ENCODE peak calls at places on chromosomes 12 and 14, in seven cellular contexts. One of them, this sample, is unnamed.

GRCh38 chr14:88882236-88882635 is 57.8 kb downstream of the TTC8 start:
- DNase-seq in neural progenitor cell: no peak
- DNase-seq in HCT116: no peak
- DNase-seq in MM.1S: no peak
- DNase-seq in PC-3: no peak
- DNase-seq in OCI-LY7: no peak
- DNase-seq in hepatocyte: no peak
- DNase-seq in this sample: no peak

GRCh38 chr14:100375273-100375962 is 52.3 kb downstream of the SLC25A47 start:
- DNase-seq in OCI-LY7: peak; percentile 63
- DNase-seq in neural progenitor cell: no peak
- DNase-seq in MM.1S: no peak
- DNase-seq in PC-3: peak; percentile 44
- DNase-seq in HCT116: peak; percentile 52
- DNase-seq in hepatocyte: peak; percentile 79
- DNase-seq in this sample: peak; percentile 96

GRCh38 chr12:43696154-43696553 is 62.4 kb downstream of the PUS7L start:
- DNase-seq in HCT116: no peak
- DNase-seq in PC-3: no peak
- DNase-seq in OCI-LY7: no peak
- DNase-seq in MM.1S: no peak
- DNase-seq in hepatocyte: no peak
- DNase-seq in neural progenitor cell: no peak
- DNase-seq in this sample: no peak

GRCh38 chr14:93114068-93114710 is 1.5 kb downstream of the ITPK1 start:
- DNase-seq in MM.1S: no peak
- DNase-seq in HCT116: no peak
- DNase-seq in OCI-LY7: peak; percentile 23
- DNase-seq in PC-3: peak; percentile 15
- DNase-seq in neural progenitor cell: peak; percentile 26
- DNase-seq in hepatocyte: peak; percentile 11
- DNase-seq in this sample: peak; percentile 32

GRCh38 chr12:113658030-113658655 is 186.5 kb upstream of the LHX5 start:
- DNase-seq in hepatocyte: no peak
- DNase-seq in neural progenitor cell: no peak
- DNase-seq in HCT116: no peak
- DNase-seq in OCI-LY7: no peak
- DNase-seq in MM.1S: no peak
- DNase-seq in PC-3: peak; percentile 54
- DNase-seq in this sample: no peak

GRCh38 chr12:32889073-32889760 is 7.4 kb downstream of the PKP2 start:
- DNase-seq in HCT116: no peak
- DNase-seq in OCI-LY7: no peak
- DNase-seq in hepatocyte: no peak
- DNase-seq in neural progenitor cell: no peak
- DNase-seq in PC-3: no peak
- DNase-seq in MM.1S: no peak
- DNase-seq in this sample: no peak

GRCh38 chr12:65586796-65587195 is 237.5 kb upstream of the HMGA2 start:
- DNase-seq in HCT116: no peak
- DNase-seq in hepatocyte: no peak
- DNase-seq in MM.1S: no peak
- DNase-seq in neural progenitor cell: no peak
- DNase-seq in PC-3: no peak
- DNase-seq in OCI-LY7: no peak
- DNase-seq in this sample: no peak

GRCh38 chr12:12467222-12467621 is 95.4 kb downstream of the DUSP16 start:
- DNase-seq in hepatocyte: no peak
- DNase-seq in HCT116: no peak
- DNase-seq in MM.1S: no peak
- DNase-seq in neural progenitor cell: no peak
- DNase-seq in PC-3: no peak
- DNase-seq in OCI-LY7: no peak
- DNase-seq in this sample: no peak

GRCh38 chr12:12919666-12920435 is 28.5 kb downstream of the GPRC5A start:
- DNase-seq in OCI-LY7: no peak
- DNase-seq in PC-3: no peak
- DNase-seq in neural progenitor cell: no peak
- DNase-seq in hepatocyte: no peak
- DNase-seq in MM.1S: no peak
- DNase-seq in HCT116: no peak
- DNase-seq in this sample: no peak

GRCh38 chr12:64175254-64175945 is 46.7 kb downstream of the KICS2 start:
- DNase-seq in OCI-LY7: no peak
- DNase-seq in hepatocyte: no peak
- DNase-seq in MM.1S: no peak
- DNase-seq in PC-3: no peak
- DNase-seq in HCT116: no peak
- DNase-seq in neural progenitor cell: peak; percentile 39
- DNase-seq in this sample: peak; percentile 77

GRCh38 chr14:55372423-55372822 is 39.2 kb downstream of the ATG14 start:
- DNase-seq in PC-3: no peak
- DNase-seq in neural progenitor cell: no peak
- DNase-seq in HCT116: no peak
- DNase-seq in OCI-LY7: no peak
- DNase-seq in MM.1S: no peak
- DNase-seq in hepatocyte: no peak
- DNase-seq in this sample: no peak

GRCh38 chr14:80419339-80419738 is 208.0 kb upstream of the DIO2 start:
- DNase-seq in PC-3: no peak
- DNase-seq in OCI-LY7: no peak
- DNase-seq in hepatocyte: no peak
- DNase-seq in neural progenitor cell: no peak
- DNase-seq in HCT116: no peak
- DNase-seq in MM.1S: no peak
- DNase-seq in this sample: no peak

GRCh38 chr14:72318648-72319047 is 386.4 kb downstream of the RGS6 start:
- DNase-seq in PC-3: peak; percentile 7
- DNase-seq in OCI-LY7: no peak
- DNase-seq in hepatocyte: no peak
- DNase-seq in neural progenitor cell: no peak
- DNase-seq in HCT116: no peak
- DNase-seq in MM.1S: peak; percentile 55
- DNase-seq in this sample: no peak

GRCh38 chr12:129579879-129580278 is 323.9 kb downstream of the TMEM132D start:
- DNase-seq in HCT116: no peak
- DNase-seq in hepatocyte: no peak
- DNase-seq in neural progenitor cell: no peak
- DNase-seq in PC-3: no peak
- DNase-seq in OCI-LY7: no peak
- DNase-seq in MM.1S: no peak
- DNase-seq in this sample: no peak

GRCh38 chr14:95402184-95402583 is 82.5 kb upstream of the CLMN start:
- DNase-seq in PC-3: no peak
- DNase-seq in MM.1S: no peak
- DNase-seq in neural progenitor cell: no peak
- DNase-seq in HCT116: no peak
- DNase-seq in OCI-LY7: no peak
- DNase-seq in hepatocyte: no peak
- DNase-seq in this sample: no peak

GRCh38 chr12:2624543-2625266 is 170.1 kb upstream of the FKBP4 start:
- DNase-seq in MM.1S: no peak
- DNase-seq in HCT116: peak; percentile 36
- DNase-seq in OCI-LY7: peak; percentile 29
- DNase-seq in PC-3: peak; percentile 65
- DNase-seq in hepatocyte: peak; percentile 69
- DNase-seq in neural progenitor cell: peak; percentile 84
- DNase-seq in this sample: peak; percentile 73

GRCh38 chr14:54001189-54001878 is 44.7 kb upstream of the BMP4 start:
- DNase-seq in HCT116: no peak
- DNase-seq in MM.1S: no peak
- DNase-seq in PC-3: no peak
- DNase-seq in OCI-LY7: peak; percentile 2
- DNase-seq in neural progenitor cell: peak; percentile 34
- DNase-seq in hepatocyte: no peak
- DNase-seq in this sample: no peak

GRCh38 chr14:54002653-54003052 is 46.0 kb upstream of the BMP4 start:
- DNase-seq in PC-3: no peak
- DNase-seq in HCT116: no peak
- DNase-seq in OCI-LY7: no peak
- DNase-seq in hepatocyte: peak; percentile 14
- DNase-seq in MM.1S: no peak
- DNase-seq in neural progenitor cell: no peak
- DNase-seq in this sample: peak; percentile 76

GRCh38 chr14:54000341-54000811 is 43.8 kb upstream of the BMP4 start:
- DNase-seq in neural progenitor cell: no peak
- DNase-seq in PC-3: no peak
- DNase-seq in hepatocyte: no peak
- DNase-seq in OCI-LY7: no peak
- DNase-seq in HCT116: no peak
- DNase-seq in MM.1S: no peak
- DNase-seq in this sample: peak; percentile 50

GRCh38 chr14:53996041-53996440 is 39.4 kb upstream of the BMP4 start:
- DNase-seq in hepatocyte: no peak
- DNase-seq in OCI-LY7: no peak
- DNase-seq in PC-3: no peak
- DNase-seq in neural progenitor cell: no peak
- DNase-seq in MM.1S: no peak
- DNase-seq in HCT116: no peak
- DNase-seq in this sample: no peak

DNA sequence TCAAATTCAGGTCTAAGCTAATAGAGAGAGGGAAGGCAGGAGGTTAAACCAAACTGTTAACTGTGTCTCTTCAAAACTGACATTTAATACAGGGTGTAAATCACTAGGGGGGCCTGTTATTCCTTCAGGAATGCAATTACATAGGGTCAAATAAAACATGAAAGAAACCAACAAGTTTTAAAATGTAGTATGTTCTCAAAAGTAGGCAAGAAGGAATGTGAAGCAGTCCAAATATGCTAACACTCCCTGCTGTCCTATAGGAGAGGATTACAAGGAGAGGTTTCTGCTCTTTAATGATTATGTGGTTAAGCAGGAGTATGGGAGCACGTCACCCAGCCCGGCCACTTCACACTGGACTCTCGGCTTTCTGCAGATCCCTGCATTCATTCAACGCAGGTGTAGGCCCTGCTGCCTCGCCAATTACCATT is 42.5 kb upstream of the BMP4 start:
- DNase-seq in OCI-LY7: no peak
- DNase-seq in hepatocyte: peak; percentile 34
- DNase-seq in PC-3: no peak
- DNase-seq in MM.1S: no peak
- DNase-seq in neural progenitor cell: peak; percentile 12
- DNase-seq in HCT116: no peak
- DNase-seq in this sample: peak; percentile 43
- TF ChIP-seq EZH2phosphoT487 in OCI-LY7: no peak
- TF ChIP-seq EZH2phosphoT487 in hepatocyte: no peak
- TF ChIP-seq EZH2phosphoT487 in PC-3: no peak
- TF ChIP-seq EZH2phosphoT487 in MM.1S: no peak
- TF ChIP-seq EZH2phosphoT487 in neural progenitor cell: no peak
- TF ChIP-seq EZH2phosphoT487 in HCT116: no peak
- TF ChIP-seq EZH2phosphoT487 in this sample: no peak

GRCh38 chr14:46951103-46951502 is 299.5 kb upstream of the RPL10L start:
- DNase-seq in neural progenitor cell: no peak
- DNase-seq in OCI-LY7: no peak
- DNase-seq in HCT116: no peak
- DNase-seq in PC-3: no peak
- DNase-seq in hepatocyte: no peak
- DNase-seq in MM.1S: no peak
- DNase-seq in this sample: no peak
- H3K9me3 ChIP-seq in neural progenitor cell: peaks cover 5% of the 10 kb centered on the region
- H3K9me3 ChIP-seq in OCI-LY7: no peaks in the 10 kb centered on the region
- H3K9me3 ChIP-seq in HCT116: no peaks in the 10 kb centered on the region
- H3K9me3 ChIP-seq in PC-3: no peaks in the 10 kb centered on the region
- H3K9me3 ChIP-seq in hepatocyte: no peaks in the 10 kb centered on the region
- H3K9me3 ChIP-seq in MM.1S: no peaks in the 10 kb centered on the region
- H3K9me3 ChIP-seq in this sample: no peaks in the 10 kb centered on the region

GRCh38 chr12:116943419-116944372 is 32.9 kb downstream of the FBXW8 start:
- DNase-seq in MM.1S: no peak
- DNase-seq in neural progenitor cell: no peak
- DNase-seq in OCI-LY7: no peak
- DNase-seq in PC-3: no peak
- DNase-seq in hepatocyte: no peak
- DNase-seq in HCT116: no peak
- DNase-seq in this sample: no peak
- H3K4me3 ChIP-seq in MM.1S: no peak overlapping the region
- H3K4me3 ChIP-seq in neural progenitor cell: no peak overlapping the region
- H3K4me3 ChIP-seq in OCI-LY7: no peak overlapping the region
- H3K4me3 ChIP-seq in PC-3: no peak overlapping the region
- H3K4me3 ChIP-seq in hepatocyte: no peak overlapping the region
- H3K4me3 ChIP-seq in HCT116: no peak overlapping the region
- H3K4me3 ChIP-seq in this sample: no peak overlapping the region

DNA sequence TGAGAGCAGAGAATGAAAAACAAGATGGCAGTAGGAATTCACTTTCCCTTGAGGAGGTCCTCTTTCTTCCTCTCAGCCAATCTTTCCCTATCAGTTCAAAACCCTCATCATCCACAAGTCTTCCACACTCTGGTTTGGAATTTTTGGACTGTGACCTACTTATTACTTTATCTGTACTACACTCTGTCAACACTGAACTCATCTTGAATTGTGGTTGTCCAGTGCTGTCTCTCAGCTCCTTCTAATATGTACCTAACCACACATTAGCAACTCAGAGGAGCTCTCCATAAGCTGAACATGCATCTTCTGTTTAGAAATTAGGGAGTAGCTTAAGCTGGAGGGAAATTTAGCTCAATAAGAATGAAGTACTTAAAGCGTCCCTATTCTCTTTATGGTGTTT is 34.9 kb downstream of the SLC38A1 start:
- DNase-seq in HCT116: no peak
- DNase-seq in MM.1S: no peak
- DNase-seq in hepatocyte: no peak
- DNase-seq in neural progenitor cell: no peak
- DNase-seq in PC-3: no peak
- DNase-seq in OCI-LY7: no peak
- DNase-seq in this sample: no peak
- TF ChIP-seq EZH2phosphoT487 in HCT116: no peak
- TF ChIP-seq EZH2phosphoT487 in MM.1S: no peak
- TF ChIP-seq EZH2phosphoT487 in hepatocyte: no peak
- TF ChIP-seq EZH2phosphoT487 in neural progenitor cell: no peak
- TF ChIP-seq EZH2phosphoT487 in PC-3: no peak
- TF ChIP-seq EZH2phosphoT487 in OCI-LY7: no peak
- TF ChIP-seq EZH2phosphoT487 in this sample: no peak

GRCh38 chr14:85883971-85884370 is 354.0 kb downstream of the FLRT2 start:
- DNase-seq in OCI-LY7: no peak
- DNase-seq in HCT116: no peak
- DNase-seq in neural progenitor cell: no peak
- DNase-seq in PC-3: no peak
- DNase-seq in MM.1S: no peak
- DNase-seq in hepatocyte: no peak
- DNase-seq in this sample: no peak

GRCh38 chr14:85878874-85879273 is 348.9 kb downstream of the FLRT2 start:
- DNase-seq in OCI-LY7: no peak
- DNase-seq in HCT116: no peak
- DNase-seq in neural progenitor cell: no peak
- DNase-seq in MM.1S: no peak
- DNase-seq in PC-3: no peak
- DNase-seq in hepatocyte: no peak
- DNase-seq in this sample: no peak
- H3K9me3 ChIP-seq in OCI-LY7: no peaks in the 10 kb centered on the region
- H3K9me3 ChIP-seq in HCT116: peaks cover 8% of the 10 kb centered on the region
- H3K9me3 ChIP-seq in neural progenitor cell: no peaks in the 10 kb centered on the region
- H3K9me3 ChIP-seq in MM.1S: no peaks in the 10 kb centered on the region
- H3K9me3 ChIP-seq in PC-3: peaks cover 4% of the 10 kb centered on the region
- H3K9me3 ChIP-seq in hepatocyte: no peaks in the 10 kb centered on the region
- H3K9me3 ChIP-seq in this sample: no peaks in the 10 kb centered on the region